ENCODE peak calls at places on chromosomes 7 and 10, in five cellular contexts. One of them, this sample, is unnamed.

GRCh38 chr7:159075563-159076238 is 69.0 kb downstream of the VIPR2 start:
- DNase-seq in A549: no peak
- DNase-seq in K562: no peak
- DNase-seq in GM23338: no peak
- DNase-seq in GM12878: no peak
- DNase-seq in this sample: no peak

GRCh38 chr7:14900051-14900450 is 2.5 kb downstream of the DGKB start:
- DNase-seq in A549: no peak
- DNase-seq in K562: no peak
- DNase-seq in GM23338: peak
- DNase-seq in GM12878: no peak
- DNase-seq in this sample: no peak

GRCh38 chr10:70119623-70120022 is 13.0 kb downstream of the AIFM2 start:
- DNase-seq in A549: no peak
- DNase-seq in K562: no peak
- DNase-seq in GM23338: no peak
- DNase-seq in GM12878: no peak
- DNase-seq in this sample: no peak

GRCh38 chr10:103193107-103193819 is at the start of gene NT5C2:
- DNase-seq in A549: peak
- DNase-seq in K562: peak
- DNase-seq in GM23338: peak
- DNase-seq in GM12878: no peak
- DNase-seq in this sample: peak

GRCh38 chr7:129315916-129316315 is 91.1 kb downstream of the AHCYL2 start:
- DNase-seq in A549: no peak
- DNase-seq in K562: no peak
- DNase-seq in GM23338: no peak
- DNase-seq in GM12878: no peak
- DNase-seq in this sample: no peak

GRCh38 chr10:68560916-68561691 is 967 bp downstream of the TET1 start:
- DNase-seq in A549: no peak
- DNase-seq in K562: peak
- DNase-seq in GM23338: peak
- DNase-seq in GM12878: no peak
- DNase-seq in this sample: peak

GRCh38 chr7:342681-343216 is 52.8 kb downstream of the FOXL3 start:
- DNase-seq in A549: no peak
- DNase-seq in K562: no peak
- DNase-seq in GM23338: no peak
- DNase-seq in GM12878: no peak
- DNase-seq in this sample: no peak

GRCh38 chr7:22147113-22147512 is 201.4 kb upstream of the CDCA7L start:
- DNase-seq in A549: no peak
- DNase-seq in K562: no peak
- DNase-seq in GM23338: no peak
- DNase-seq in GM12878: no peak
- DNase-seq in this sample: no peak

GRCh38 chr7:106110885-106111670 is 1.0 kb downstream of the SYPL1 start:
- DNase-seq in A549: no peak
- DNase-seq in K562: no peak
- DNase-seq in GM23338: no peak
- DNase-seq in GM12878: no peak
- DNase-seq in this sample: no peak

DNA sequence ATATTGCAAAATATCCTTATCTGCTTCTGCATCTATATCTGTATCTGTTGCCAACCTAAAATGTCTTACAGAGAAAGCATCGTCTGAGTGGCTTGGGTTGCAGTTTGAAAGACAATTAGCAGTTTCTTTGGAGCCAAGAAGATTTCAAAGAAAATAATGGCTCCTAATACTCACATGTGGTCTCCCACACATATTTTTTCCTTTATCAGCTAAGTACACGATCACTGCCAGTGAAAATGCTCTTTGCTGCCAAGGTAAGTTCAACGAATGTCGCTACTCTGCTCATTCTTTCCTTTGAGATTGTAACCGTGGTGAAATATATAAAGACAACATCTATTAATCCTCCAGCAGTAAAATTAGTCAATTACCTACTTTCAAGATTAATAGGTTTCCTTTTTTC is 672.2 kb downstream of the GATA3 start:
- DNase-seq in A549: no peak
- DNase-seq in K562: no peak
- DNase-seq in GM23338: no peak
- DNase-seq in GM12878: no peak
- DNase-seq in this sample: no peak
- TF ChIP-seq JUNB in A549: no peak
- TF ChIP-seq JUNB in K562: no peak
- TF ChIP-seq JUNB in GM23338: no peak
- TF ChIP-seq JUNB in GM12878: no peak
- TF ChIP-seq JUNB in this sample: no peak

GRCh38 chr7:55641273-55641691 is 69.0 kb upstream of the VOPP1 start:
- DNase-seq in A549: peak
- DNase-seq in K562: peak
- DNase-seq in GM23338: peak
- DNase-seq in GM12878: peak
- DNase-seq in this sample: peak
- TF ChIP-seq JUNB in A549: no peak
- TF ChIP-seq JUNB in K562: no peak
- TF ChIP-seq JUNB in GM23338: no peak
- TF ChIP-seq JUNB in GM12878: no peak
- TF ChIP-seq JUNB in this sample: no peak

GRCh38 chr7:98192781-98193457 is 18.3 kb upstream of the BHLHA15 start:
- DNase-seq in A549: no peak
- DNase-seq in K562: no peak
- DNase-seq in GM23338: no peak
- DNase-seq in GM12878: no peak
- DNase-seq in this sample: no peak
- TF ChIP-seq JUNB in A549: no peak
- TF ChIP-seq JUNB in K562: no peak
- TF ChIP-seq JUNB in GM23338: no peak
- TF ChIP-seq JUNB in GM12878: no peak
- TF ChIP-seq JUNB in this sample: no peak

GRCh38 chr7:108189733-108190388 is 59.7 kb upstream of the LAMB4 start:
- DNase-seq in A549: no peak
- DNase-seq in K562: no peak
- DNase-seq in GM23338: no peak
- DNase-seq in GM12878: peak
- DNase-seq in this sample: no peak
- TF ChIP-seq JUNB in A549: no peak
- TF ChIP-seq JUNB in K562: no peak
- TF ChIP-seq JUNB in GM23338: no peak
- TF ChIP-seq JUNB in GM12878: no peak
- TF ChIP-seq JUNB in this sample: no peak

GRCh38 chr7:70340236-70340635 is 742.0 kb downstream of the AUTS2 start:
- DNase-seq in A549: no peak
- DNase-seq in K562: no peak
- DNase-seq in GM23338: no peak
- DNase-seq in GM12878: no peak
- DNase-seq in this sample: no peak

GRCh38 chr7:70336536-70336935 is 738.3 kb downstream of the AUTS2 start:
- DNase-seq in A549: no peak
- DNase-seq in K562: no peak
- DNase-seq in GM23338: no peak
- DNase-seq in GM12878: no peak
- DNase-seq in this sample: no peak

GRCh38 chr7:70334295-70334694 is 736.0 kb downstream of the AUTS2 start:
- DNase-seq in A549: no peak
- DNase-seq in K562: no peak
- DNase-seq in GM23338: no peak
- DNase-seq in GM12878: no peak
- DNase-seq in this sample: no peak

GRCh38 chr7:70334883-70335282 is 736.6 kb downstream of the AUTS2 start:
- DNase-seq in A549: no peak
- DNase-seq in K562: no peak
- DNase-seq in GM23338: no peak
- DNase-seq in GM12878: no peak
- DNase-seq in this sample: no peak

GRCh38 chr7:70338061-70338460 is 739.8 kb downstream of the AUTS2 start:
- DNase-seq in A549: no peak
- DNase-seq in K562: no peak
- DNase-seq in GM23338: no peak
- DNase-seq in GM12878: no peak
- DNase-seq in this sample: no peak
- TF ChIP-seq JUNB in A549: no peak
- TF ChIP-seq JUNB in K562: no peak
- TF ChIP-seq JUNB in GM23338: no peak
- TF ChIP-seq JUNB in GM12878: no peak
- TF ChIP-seq JUNB in this sample: no peak

GRCh38 chr7:68015565-68016532 is 1019.2 kb downstream of the TYW1 start:
- DNase-seq in A549: peak
- DNase-seq in K562: no peak
- DNase-seq in GM23338: no peak
- DNase-seq in GM12878: no peak
- DNase-seq in this sample: no peak

GRCh38 chr7:68015098-68015497 is 1018.5 kb downstream of the TYW1 start:
- DNase-seq in A549: no peak
- DNase-seq in K562: no peak
- DNase-seq in GM23338: no peak
- DNase-seq in GM12878: no peak
- DNase-seq in this sample: no peak

GRCh38 chr7:68009716-68010115 is 1013.1 kb downstream of the TYW1 start:
- DNase-seq in A549: no peak
- DNase-seq in K562: no peak
- DNase-seq in GM23338: no peak
- DNase-seq in GM12878: no peak
- DNase-seq in this sample: no peak

GRCh38 chr7:68020102-68020501 is 1023.5 kb downstream of the TYW1 start:
- DNase-seq in A549: no peak
- DNase-seq in K562: no peak
- DNase-seq in GM23338: no peak
- DNase-seq in GM12878: no peak
- DNase-seq in this sample: no peak

GRCh38 chr7:68014031-68014774 is 1017.6 kb downstream of the TYW1 start:
- DNase-seq in A549: no peak
- DNase-seq in K562: no peak
- DNase-seq in GM23338: no peak
- DNase-seq in GM12878: no peak
- DNase-seq in this sample: no peak
- TF ChIP-seq JUNB in A549: no peak
- TF ChIP-seq JUNB in K562: no peak
- TF ChIP-seq JUNB in GM23338: no peak
- TF ChIP-seq JUNB in GM12878: no peak
- TF ChIP-seq JUNB in this sample: no peak